ENCODE peak calls at places on chromosomes 7 and 10, in nine cellular contexts. H is SK-N-SH, X is endothelial cell of umbilical vein, C is GM12878, U is upper lobe of left lung, B is stomach, P is prostate gland, E is spleen, M is sigmoid colon. K is an unnamed sample.

GRCh38 chr10:44774676-44775401 is 136.3 kb upstream of the TMEM72 start:
- DNase-seq in H (no peak), B (no peak), M (no peak), P (no peak), C (no peak), X (no peak), E (no peak), U (no peak), K (no peak)

GRCh38 chr10:33008499-33009243 is 50.6 kb upstream of the ITGB1 start:
- DNase-seq in X (peak; percentile 82), C (peak; percentile 26), H (peak; percentile 75), M (peak; percentile 75), B (peak; percentile 65), P (peak; percentile 74), U (no peak), E (no peak), K (peak; percentile 22)

GRCh38 chr10:77661674-77662073 is 24.1 kb upstream of the KCNMA1 start:
- DNase-seq in X (no peak), M (no peak), E (no peak), U (no peak), C (no peak), B (no peak), P (no peak), H (no peak), K (no peak)

GRCh38 chr7:87599336-87599735 is 1.3 kb downstream of the ABCB1 start:
- DNase-seq in H (peak; percentile 68), B (peak; percentile 28), P (no peak), E (peak; percentile 84), U (no peak), C (peak; percentile 60), X (no peak), M (no peak), K (no peak)

GRCh38 chr10:128186959-128187787 is 61.0 kb upstream of the MKI67 start:
- DNase-seq in C (no peak), H (peak; percentile 78), P (no peak), E (no peak), M (no peak), B (no peak), U (no peak), X (no peak), K (no peak)

GRCh38 chr7:49001610-49002033 is 77.3 kb downstream of the CDC14C start:
- DNase-seq in H (peak; percentile 41), P (no peak), X (no peak), B (no peak), U (no peak), C (peak; percentile 24), M (no peak), E (no peak), K (peak; percentile 8)

GRCh38 chr10:58909881-58910280 is 266.6 kb upstream of the PHYHIPL start:
- DNase-seq in M (no peak), U (no peak), X (no peak), P (no peak), B (no peak), E (no peak), C (no peak), H (no peak), K (no peak)

GRCh38 chr7:76303829-76304505 is 1.5 kb downstream of the HSPB1 start:
- DNase-seq in B (no peak), X (peak; percentile 43), M (no peak), P (no peak), H (no peak), E (no peak), C (no peak), U (no peak), K (no peak)

GRCh38 chr7:77467453-77467852 is 51.3 kb upstream of the GSAP start:
- DNase-seq in X (no peak), U (no peak), E (no peak), H (no peak), C (no peak), M (peak; percentile 81), B (no peak), P (no peak), K (no peak)

GRCh38 chr7:118195837-118196474 is 12.0 kb downstream of the LSM8 start:
- DNase-seq in H (peak; percentile 54), U (no peak), E (no peak), B (peak; percentile 59), X (peak; percentile 68), C (no peak), P (peak; percentile 60), M (no peak), K (peak; percentile 21)

GRCh38 chr10:96743988-96744585 is 23.8 kb upstream of the PIK3AP1 start:
- DNase-seq in C (no peak), E (no peak), X (no peak), U (no peak), P (no peak), H (peak; percentile 33), B (no peak), M (no peak), K (peak; percentile 36)

GRCh38 chr7:97731736-97732370 is at the start of gene TAC1:
- DNase-seq in U (peak; percentile 82), P (no peak), M (no peak), B (no peak), X (no peak), C (no peak), H (peak; percentile 38), E (no peak), K (no peak)

GRCh38 chr10:42543840-42544372 is 94.5 kb downstream of the ZNF33B start:
- DNase-seq in P (no peak), E (no peak), H (no peak), X (peak; percentile 56), B (no peak), U (no peak), C (no peak), M (no peak), K (no peak)

GRCh38 chr7:47531584-47532492 is 50.1 kb downstream of the TNS3 start:
- DNase-seq in P (no peak), B (no peak), U (no peak), M (no peak), H (no peak), X (no peak), E (peak; percentile 61), C (no peak), K (no peak)

GRCh38 chr7:47536705-47537611 is 45.0 kb downstream of the TNS3 start:
- DNase-seq in U (peak; percentile 88), M (peak; percentile 80), P (peak; percentile 48), B (peak; percentile 59), H (peak; percentile 86), X (no peak), E (peak; percentile 74), C (no peak), K (no peak)

GRCh38 chr7:47535704-47536628 is 45.9 kb downstream of the TNS3 start:
- DNase-seq in H (peak; percentile 60), E (no peak), B (no peak), C (no peak), P (no peak), U (no peak), M (no peak), X (no peak), K (no peak)

GRCh38 chr7:47535033-47535703 is 46.7 kb downstream of the TNS3 start:
- DNase-seq in M (no peak), X (no peak), C (no peak), E (peak; percentile 7), U (no peak), H (peak; percentile 48), P (no peak), B (no peak), K (no peak)

DNA sequence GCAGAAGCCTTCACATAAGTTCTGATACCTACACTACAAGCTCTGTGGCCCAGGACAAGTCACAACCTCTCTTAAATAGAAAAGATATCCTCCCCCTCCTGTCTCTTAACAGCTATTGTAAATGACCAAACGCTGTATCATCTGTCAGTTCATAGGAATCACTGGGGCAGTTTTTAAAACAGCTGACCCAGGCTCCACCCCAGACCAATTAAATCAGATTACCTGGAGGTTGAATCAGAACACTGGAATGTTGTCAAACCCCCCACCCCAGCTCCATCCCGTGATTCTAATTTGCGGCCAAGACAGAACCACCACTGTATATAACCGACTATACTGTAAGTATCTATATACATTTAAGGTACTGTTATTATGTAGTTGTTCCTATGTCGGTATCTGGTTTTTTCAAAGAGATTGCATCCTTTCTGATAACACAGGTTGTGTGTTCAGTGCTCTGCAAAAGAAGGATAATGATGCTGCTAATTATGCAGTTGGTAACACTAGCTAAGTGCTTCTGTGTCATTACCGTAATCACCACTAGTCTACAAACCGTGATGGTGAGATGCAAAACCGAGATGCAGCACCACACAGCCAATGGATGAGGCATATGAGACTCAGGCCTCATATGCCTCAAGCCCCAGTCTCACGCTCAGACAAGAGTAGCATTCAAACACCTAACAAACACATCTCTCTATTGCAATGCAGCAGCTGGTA is 47.4 kb downstream of the TNS3 start:
- DNase-seq in M (no peak), B (no peak), U (no peak), P (no peak), X (no peak), H (peak; percentile 51), E (peak; percentile 14), C (no peak), K (no peak)
- TF ChIP-seq CTCF in M (no peak), B (no peak), U (no peak), P (no peak), X (no peak), H (no peak), E (no peak), C (no peak), K (no peak)

GRCh38 chr7:84637568-84638338 is 443.2 kb upstream of the SEMA3A start:
- DNase-seq in P (no peak), E (peak; percentile 47), H (no peak), X (peak; percentile 92), U (no peak), M (peak; percentile 37), C (no peak), B (no peak), K (no peak)
- H3K4me3 ChIP-seq in P (no peak overlapping the region), E (no peak overlapping the region), H (no peak overlapping the region), X (no peak overlapping the region), U (no peak overlapping the region), M (no peak overlapping the region), C (no peak overlapping the region), B (no peak overlapping the region), K (no peak overlapping the region)

GRCh38 chr10:75008952-75009351 is 102.5 kb upstream of the SAMD8 start:
- DNase-seq in E (no peak), X (no peak), H (no peak), B (no peak), P (no peak), M (no peak), C (no peak), U (no peak), K (no peak)
- TF ChIP-seq POLR2AphosphoS5 in E (no peak), X (no peak), H (no peak), B (no peak), P (no peak), M (no peak), C (no peak), U (no peak), K (no peak)

DNA sequence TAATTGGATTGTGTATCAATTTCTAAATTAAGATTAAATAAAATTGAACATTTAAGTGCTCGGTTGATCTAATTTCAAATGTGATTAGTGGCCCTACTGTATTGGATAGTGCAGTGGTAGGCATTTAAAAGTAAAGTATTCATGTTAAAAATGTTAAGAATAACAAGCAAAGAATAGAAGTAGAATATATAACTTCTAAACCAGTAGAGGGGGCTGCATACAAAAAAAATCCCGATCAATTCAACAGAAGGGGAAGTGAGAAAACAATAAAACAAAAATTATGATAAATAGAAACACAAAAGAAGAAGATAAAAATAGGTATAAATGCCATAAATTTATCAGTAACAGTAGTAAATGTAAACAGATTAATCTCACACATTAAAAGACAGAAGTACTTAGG is 24.9 kb upstream of the WDFY4 start:
- DNase-seq in X (peak; percentile 14), M (no peak), H (peak; percentile 48), E (no peak), P (no peak), C (no peak), U (no peak), B (no peak), K (no peak)
- TF ChIP-seq CTCF in X (no peak), M (no peak), H (peak; percentile 64), E (no peak), P (no peak), C (peak; percentile 42), U (no peak), B (no peak), K (no peak)

K was measured in HL-60.